ENCODE peak calls at places on chromosome 3, in seven cellular contexts. One of them, this sample, is unnamed.
A peak's percentile ranks its signal among the peaks of the same experiment; 100 is the strongest.

GRCh38 chr3:186365202-186365974 is 3.4 kb upstream of the DGKG start:
- DNase-seq in heart left ventricle: peak; percentile 87
- DNase-seq in ovary: no peak
- DNase-seq in dorsolateral prefrontal cortex: peak; percentile 83
- DNase-seq in mammary epithelial cell: peak; percentile 19
- DNase-seq in endodermal cell: no peak
- DNase-seq in SK-N-SH: no peak
- DNase-seq in this sample: no peak

GRCh38 chr3:197793246-197793645 is 2.2 kb downstream of the LRCH3 start:
- DNase-seq in dorsolateral prefrontal cortex: no peak
- DNase-seq in endodermal cell: no peak
- DNase-seq in SK-N-SH: no peak
- DNase-seq in ovary: no peak
- DNase-seq in mammary epithelial cell: peak; percentile 73
- DNase-seq in heart left ventricle: no peak
- DNase-seq in this sample: no peak

GRCh38 chr3:62922326-62922725 is 47.1 kb upstream of the CADPS start:
- DNase-seq in endodermal cell: no peak
- DNase-seq in heart left ventricle: no peak
- DNase-seq in ovary: no peak
- DNase-seq in mammary epithelial cell: peak; percentile 3
- DNase-seq in SK-N-SH: no peak
- DNase-seq in dorsolateral prefrontal cortex: no peak
- DNase-seq in this sample: no peak

GRCh38 chr3:186821429-186822367 is 15.4 kb upstream of the RFC4 start:
- DNase-seq in SK-N-SH: peak; percentile 54
- DNase-seq in endodermal cell: peak; percentile 47
- DNase-seq in ovary: no peak
- DNase-seq in heart left ventricle: no peak
- DNase-seq in dorsolateral prefrontal cortex: no peak
- DNase-seq in mammary epithelial cell: peak; percentile 24
- DNase-seq in this sample: no peak

GRCh38 chr3:21447471-21448205 is 303.4 kb downstream of the ZNF385D start:
- DNase-seq in heart left ventricle: no peak
- DNase-seq in endodermal cell: no peak
- DNase-seq in dorsolateral prefrontal cortex: no peak
- DNase-seq in SK-N-SH: peak; percentile 32
- DNase-seq in ovary: no peak
- DNase-seq in mammary epithelial cell: no peak
- DNase-seq in this sample: no peak

GRCh38 chr3:140441006-140441405 is 236.9 kb upstream of the TRIM42 start:
- DNase-seq in heart left ventricle: peak; percentile 39
- DNase-seq in mammary epithelial cell: peak; percentile 77
- DNase-seq in ovary: peak; percentile 52
- DNase-seq in dorsolateral prefrontal cortex: no peak
- DNase-seq in SK-N-SH: no peak
- DNase-seq in endodermal cell: no peak
- DNase-seq in this sample: no peak

GRCh38 chr3:30311781-30312180 is 294.6 kb upstream of the TGFBR2 start:
- DNase-seq in endodermal cell: no peak
- DNase-seq in SK-N-SH: no peak
- DNase-seq in ovary: no peak
- DNase-seq in mammary epithelial cell: no peak
- DNase-seq in dorsolateral prefrontal cortex: no peak
- DNase-seq in heart left ventricle: peak; percentile 37
- DNase-seq in this sample: no peak

GRCh38 chr3:150798122-150798618 is 35.2 kb upstream of the SIAH2 start:
- DNase-seq in dorsolateral prefrontal cortex: no peak
- DNase-seq in mammary epithelial cell: no peak
- DNase-seq in endodermal cell: peak; percentile 83
- DNase-seq in heart left ventricle: no peak
- DNase-seq in ovary: no peak
- DNase-seq in SK-N-SH: no peak
- DNase-seq in this sample: no peak

GRCh38 chr3:8095724-8096123 is 405.9 kb upstream of the LMCD1 start:
- DNase-seq in mammary epithelial cell: no peak
- DNase-seq in dorsolateral prefrontal cortex: no peak
- DNase-seq in heart left ventricle: no peak
- DNase-seq in SK-N-SH: no peak
- DNase-seq in endodermal cell: peak; percentile 84
- DNase-seq in ovary: no peak
- DNase-seq in this sample: no peak

GRCh38 chr3:161770532-161771386 is 274.2 kb downstream of the OTOL1 start:
- DNase-seq in dorsolateral prefrontal cortex: no peak
- DNase-seq in endodermal cell: no peak
- DNase-seq in ovary: no peak
- DNase-seq in SK-N-SH: no peak
- DNase-seq in heart left ventricle: no peak
- DNase-seq in mammary epithelial cell: no peak
- DNase-seq in this sample: no peak

GRCh38 chr3:119323401-119324107 is 29.4 kb downstream of the ARHGAP31 start:
- DNase-seq in dorsolateral prefrontal cortex: no peak
- DNase-seq in SK-N-SH: no peak
- DNase-seq in mammary epithelial cell: peak; percentile 72
- DNase-seq in ovary: no peak
- DNase-seq in heart left ventricle: no peak
- DNase-seq in endodermal cell: peak; percentile 80
- DNase-seq in this sample: no peak

GRCh38 chr3:14898929-14899328 is 48.5 kb upstream of the NR2C2 start:
- DNase-seq in dorsolateral prefrontal cortex: no peak
- DNase-seq in SK-N-SH: no peak
- DNase-seq in heart left ventricle: no peak
- DNase-seq in mammary epithelial cell: no peak
- DNase-seq in endodermal cell: peak; percentile 52
- DNase-seq in ovary: no peak
- DNase-seq in this sample: no peak

GRCh38 chr3:152278674-152279427 is 10.1 kb downstream of the MBNL1 start:
- DNase-seq in endodermal cell: no peak
- DNase-seq in SK-N-SH: no peak
- DNase-seq in dorsolateral prefrontal cortex: no peak
- DNase-seq in mammary epithelial cell: no peak
- DNase-seq in ovary: no peak
- DNase-seq in heart left ventricle: no peak
- DNase-seq in this sample: no peak

GRCh38 chr3:60095511-60095910 is 1045.7 kb upstream of the CFAP20DC start:
- DNase-seq in mammary epithelial cell: no peak
- DNase-seq in dorsolateral prefrontal cortex: no peak
- DNase-seq in ovary: no peak
- DNase-seq in SK-N-SH: no peak
- DNase-seq in heart left ventricle: no peak
- DNase-seq in endodermal cell: no peak
- DNase-seq in this sample: no peak

DNA sequence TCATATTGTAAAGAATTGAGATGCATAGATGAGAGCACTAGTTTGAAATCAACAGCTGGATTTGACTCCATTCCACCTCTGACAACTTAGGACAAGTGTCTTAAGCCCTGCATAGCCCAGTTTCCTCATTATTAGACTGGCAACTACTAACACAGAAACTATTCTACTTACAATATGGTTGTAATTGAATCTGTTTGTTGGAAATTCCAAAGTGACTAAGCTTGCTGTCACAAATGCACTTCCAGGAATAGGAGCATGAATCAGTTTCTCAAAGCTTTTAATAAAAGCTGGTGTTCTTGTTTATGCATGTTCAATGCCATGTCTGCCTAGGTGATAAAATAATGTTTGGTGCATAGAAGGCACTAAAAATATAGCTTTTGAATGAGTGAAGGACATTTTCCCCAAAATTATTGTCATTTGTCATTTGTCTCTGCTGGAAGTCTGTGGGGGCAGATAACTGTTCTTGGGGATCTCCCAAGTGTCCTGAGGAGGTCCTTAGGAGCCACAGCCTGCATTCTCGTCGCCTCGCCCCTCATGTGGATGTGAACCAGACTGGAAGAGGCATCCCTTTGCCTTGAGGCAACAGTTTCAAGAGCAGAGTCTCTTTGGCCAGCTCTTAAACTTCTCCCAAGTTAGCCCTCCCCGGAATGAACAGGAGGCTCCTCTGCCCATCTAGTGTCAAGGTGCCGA is 40.4 kb upstream of the CD47 start:
- DNase-seq in dorsolateral prefrontal cortex: no peak
- DNase-seq in mammary epithelial cell: peak; percentile 96
- DNase-seq in SK-N-SH: no peak
- DNase-seq in endodermal cell: no peak
- DNase-seq in heart left ventricle: no peak
- DNase-seq in ovary: no peak
- DNase-seq in this sample: no peak
- H3K27ac ChIP-seq in dorsolateral prefrontal cortex: no peak overlapping the region
- H3K27ac ChIP-seq in mammary epithelial cell: peak overlapping the region; percentile 96
- H3K27ac ChIP-seq in SK-N-SH: peak overlapping the region; percentile 40
- H3K27ac ChIP-seq in endodermal cell: no peak overlapping the region
- H3K27ac ChIP-seq in heart left ventricle: peak overlapping the region; percentile 32
- H3K27ac ChIP-seq in ovary: no peak overlapping the region
- H3K27ac ChIP-seq in this sample: no peak overlapping the region

GRCh38 chr3:132660745-132661067 is 577 bp downstream of the UBA5 start:
- DNase-seq in mammary epithelial cell: no peak
- DNase-seq in endodermal cell: no peak
- DNase-seq in heart left ventricle: no peak
- DNase-seq in dorsolateral prefrontal cortex: no peak
- DNase-seq in ovary: no peak
- DNase-seq in SK-N-SH: peak; percentile 13
- DNase-seq in this sample: no peak

GRCh38 chr3:132657869-132658747 is 1.5 kb downstream of the ACAD11 start:
- DNase-seq in dorsolateral prefrontal cortex: no peak
- DNase-seq in heart left ventricle: no peak
- DNase-seq in SK-N-SH: no peak
- DNase-seq in endodermal cell: no peak
- DNase-seq in ovary: no peak
- DNase-seq in mammary epithelial cell: no peak
- DNase-seq in this sample: no peak

GRCh38 chr3:132659370-132660055 is at the start of gene ACAD11:
- DNase-seq in dorsolateral prefrontal cortex: peak; percentile 65
- DNase-seq in ovary: peak; percentile 78
- DNase-seq in mammary epithelial cell: peak; percentile 71
- DNase-seq in SK-N-SH: peak; percentile 80
- DNase-seq in heart left ventricle: peak; percentile 78
- DNase-seq in endodermal cell: peak; percentile 87
- DNase-seq in this sample: peak; percentile 35

GRCh38 chr3:132660056-132660744 is at the start of gene UBA5:
- DNase-seq in mammary epithelial cell: peak; percentile 76
- DNase-seq in SK-N-SH: peak; percentile 81
- DNase-seq in ovary: peak; percentile 81
- DNase-seq in endodermal cell: peak; percentile 87
- DNase-seq in dorsolateral prefrontal cortex: peak; percentile 68
- DNase-seq in heart left ventricle: peak; percentile 75
- DNase-seq in this sample: peak; percentile 84

GRCh38 chr3:132659000-132659369 is 624 bp downstream of the ACAD11 start:
- DNase-seq in endodermal cell: no peak
- DNase-seq in heart left ventricle: no peak
- DNase-seq in dorsolateral prefrontal cortex: peak; percentile 10
- DNase-seq in SK-N-SH: no peak
- DNase-seq in mammary epithelial cell: peak; percentile 37
- DNase-seq in ovary: no peak
- DNase-seq in this sample: no peak
- H3K27ac ChIP-seq in endodermal cell: no peak overlapping the region
- H3K27ac ChIP-seq in heart left ventricle: peak overlapping the region; percentile 95
- H3K27ac ChIP-seq in dorsolateral prefrontal cortex: peak overlapping the region; percentile 92
- H3K27ac ChIP-seq in SK-N-SH: peak overlapping the region; percentile 95
- H3K27ac ChIP-seq in mammary epithelial cell: peak overlapping the region; percentile 86
- H3K27ac ChIP-seq in ovary: peak overlapping the region; percentile 87
- H3K27ac ChIP-seq in this sample: peak overlapping the region; percentile 84

DNA sequence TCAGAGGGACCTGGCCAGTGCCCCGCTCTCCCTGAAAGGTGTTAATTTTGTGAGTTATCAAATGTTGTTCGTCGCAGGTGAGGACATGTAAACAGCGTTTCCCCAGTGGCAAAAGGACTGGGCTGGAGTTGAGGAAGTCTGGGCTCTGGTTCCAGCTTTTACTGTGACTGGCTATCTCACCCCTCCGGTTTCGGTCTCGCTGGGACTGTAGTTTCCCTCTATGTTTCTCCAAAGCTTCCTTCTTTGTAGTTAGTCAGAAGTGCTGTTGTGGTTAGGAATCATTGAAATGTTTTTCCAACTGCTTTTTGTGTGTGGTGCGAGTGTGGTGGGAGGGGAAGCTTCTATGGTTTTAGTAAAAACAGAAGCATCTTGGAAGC is 983 bp upstream of the CLDN1 start:
- DNase-seq in heart left ventricle: no peak
- DNase-seq in ovary: no peak
- DNase-seq in endodermal cell: peak; percentile 49
- DNase-seq in dorsolateral prefrontal cortex: no peak
- DNase-seq in SK-N-SH: no peak
- DNase-seq in mammary epithelial cell: no peak
- DNase-seq in this sample: no peak
- H3K27ac ChIP-seq in heart left ventricle: no peak overlapping the region
- H3K27ac ChIP-seq in ovary: peak overlapping the region; percentile 49
- H3K27ac ChIP-seq in endodermal cell: no peak overlapping the region
- H3K27ac ChIP-seq in dorsolateral prefrontal cortex: no peak overlapping the region
- H3K27ac ChIP-seq in SK-N-SH: no peak overlapping the region
- H3K27ac ChIP-seq in mammary epithelial cell: no peak overlapping the region
- H3K27ac ChIP-seq in this sample: no peak overlapping the region

GRCh38 chr3:114496021-114496434 is 202.2 kb downstream of the TIGIT start:
- DNase-seq in mammary epithelial cell: peak; percentile 58
- DNase-seq in heart left ventricle: peak; percentile 77
- DNase-seq in SK-N-SH: no peak
- DNase-seq in dorsolateral prefrontal cortex: peak; percentile 83
- DNase-seq in endodermal cell: no peak
- DNase-seq in ovary: no peak
- DNase-seq in this sample: peak; percentile 18

GRCh38 chr3:114499986-114500385 is 206.2 kb downstream of the TIGIT start:
- DNase-seq in heart left ventricle: no peak
- DNase-seq in mammary epithelial cell: peak; percentile 46
- DNase-seq in ovary: no peak
- DNase-seq in dorsolateral prefrontal cortex: no peak
- DNase-seq in endodermal cell: no peak
- DNase-seq in SK-N-SH: no peak
- DNase-seq in this sample: no peak

GRCh38 chr3:114496466-114496865 is 202.6 kb downstream of the TIGIT start:
- DNase-seq in dorsolateral prefrontal cortex: no peak
- DNase-seq in SK-N-SH: no peak
- DNase-seq in endodermal cell: no peak
- DNase-seq in heart left ventricle: no peak
- DNase-seq in mammary epithelial cell: no peak
- DNase-seq in ovary: no peak
- DNase-seq in this sample: no peak

GRCh38 chr3:114496874-114497273 is 203.0 kb downstream of the TIGIT start:
- DNase-seq in heart left ventricle: peak; percentile 33
- DNase-seq in endodermal cell: no peak
- DNase-seq in ovary: no peak
- DNase-seq in dorsolateral prefrontal cortex: no peak
- DNase-seq in SK-N-SH: no peak
- DNase-seq in mammary epithelial cell: no peak
- DNase-seq in this sample: no peak

GRCh38 chr3:114498779-114499370 is 205.0 kb downstream of the TIGIT start:
- DNase-seq in dorsolateral prefrontal cortex: peak; percentile 38
- DNase-seq in SK-N-SH: no peak
- DNase-seq in mammary epithelial cell: peak; percentile 93
- DNase-seq in endodermal cell: no peak
- DNase-seq in ovary: no peak
- DNase-seq in heart left ventricle: peak; percentile 64
- DNase-seq in this sample: no peak
- H3K27ac ChIP-seq in dorsolateral prefrontal cortex: no peak overlapping the region
- H3K27ac ChIP-seq in SK-N-SH: no peak overlapping the region
- H3K27ac ChIP-seq in mammary epithelial cell: peak overlapping the region; percentile 62
- H3K27ac ChIP-seq in endodermal cell: no peak overlapping the region
- H3K27ac ChIP-seq in ovary: no peak overlapping the region
- H3K27ac ChIP-seq in heart left ventricle: peak overlapping the region; percentile 26
- H3K27ac ChIP-seq in this sample: no peak overlapping the region

GRCh38 chr3:172609750-172610149 is 86.5 kb upstream of the TNFSF10 start:
- DNase-seq in dorsolateral prefrontal cortex: no peak
- DNase-seq in ovary: no peak
- DNase-seq in SK-N-SH: no peak
- DNase-seq in mammary epithelial cell: no peak
- DNase-seq in heart left ventricle: no peak
- DNase-seq in endodermal cell: no peak
- DNase-seq in this sample: no peak
- H3K27ac ChIP-seq in dorsolateral prefrontal cortex: no peak overlapping the region
- H3K27ac ChIP-seq in ovary: no peak overlapping the region
- H3K27ac ChIP-seq in SK-N-SH: no peak overlapping the region
- H3K27ac ChIP-seq in mammary epithelial cell: no peak overlapping the region
- H3K27ac ChIP-seq in heart left ventricle: no peak overlapping the region
- H3K27ac ChIP-seq in endodermal cell: no peak overlapping the region
- H3K27ac ChIP-seq in this sample: no peak overlapping the region

This sample was measured in substantia nigra.